ENCODE peak calls at places on chromosomes 11 and 22, in ten cellular contexts. One of them, this sample, is unnamed.

GRCh38 chr11:45913514-45913913 is 4.2 kb downstream of the PEX16 start:
- DNase-seq in lower leg skin: no peak
- DNase-seq in WERI-Rb-1: no peak
- DNase-seq in OCI-LY7: no peak
- DNase-seq in suprapubic skin: no peak
- DNase-seq in testis: no peak
- DNase-seq in stomach: no peak
- DNase-seq in nephron progenitor cell: no peak
- DNase-seq in activated CD8-positive, alpha-beta T cell treated with anti-CD3 and anti-CD28 coated beads for 36 hours: no peak
- DNase-seq in MM.1S: no peak
- DNase-seq in this sample: no peak

GRCh38 chr11:14309425-14310192 is 49.4 kb downstream of the RRAS2 start:
- DNase-seq in stomach: no peak
- DNase-seq in suprapubic skin: no peak
- DNase-seq in testis: no peak
- DNase-seq in OCI-LY7: no peak
- DNase-seq in MM.1S: no peak
- DNase-seq in nephron progenitor cell: no peak
- DNase-seq in activated CD8-positive, alpha-beta T cell treated with anti-CD3 and anti-CD28 coated beads for 36 hours: no peak
- DNase-seq in lower leg skin: no peak
- DNase-seq in WERI-Rb-1: no peak
- DNase-seq in this sample: no peak

GRCh38 chr11:62419560-62420342 is 918 bp downstream of the SCGB1A1 start:
- DNase-seq in WERI-Rb-1: no peak
- DNase-seq in testis: no peak
- DNase-seq in suprapubic skin: no peak
- DNase-seq in MM.1S: no peak
- DNase-seq in stomach: no peak
- DNase-seq in OCI-LY7: no peak
- DNase-seq in activated CD8-positive, alpha-beta T cell treated with anti-CD3 and anti-CD28 coated beads for 36 hours: no peak
- DNase-seq in lower leg skin: no peak
- DNase-seq in nephron progenitor cell: no peak
- DNase-seq in this sample: no peak

GRCh38 chr11:33448461-33449130 is 191.4 kb downstream of the HIPK3 start:
- DNase-seq in MM.1S: no peak
- DNase-seq in lower leg skin: no peak
- DNase-seq in testis: no peak
- DNase-seq in WERI-Rb-1: no peak
- DNase-seq in activated CD8-positive, alpha-beta T cell treated with anti-CD3 and anti-CD28 coated beads for 36 hours: no peak
- DNase-seq in suprapubic skin: no peak
- DNase-seq in OCI-LY7: no peak
- DNase-seq in stomach: no peak
- DNase-seq in nephron progenitor cell: no peak
- DNase-seq in this sample: no peak

GRCh38 chr22:28094831-28095230 is 175.8 kb upstream of the PITPNB start:
- DNase-seq in activated CD8-positive, alpha-beta T cell treated with anti-CD3 and anti-CD28 coated beads for 36 hours: no peak
- DNase-seq in OCI-LY7: no peak
- DNase-seq in suprapubic skin: no peak
- DNase-seq in lower leg skin: no peak
- DNase-seq in nephron progenitor cell: no peak
- DNase-seq in MM.1S: no peak
- DNase-seq in stomach: no peak
- DNase-seq in testis: no peak
- DNase-seq in WERI-Rb-1: no peak
- DNase-seq in this sample: no peak

GRCh38 chr11:123033895-123034294 is 28.0 kb downstream of the HSPA8 start:
- DNase-seq in stomach: no peak
- DNase-seq in nephron progenitor cell: no peak
- DNase-seq in suprapubic skin: no peak
- DNase-seq in lower leg skin: no peak
- DNase-seq in MM.1S: no peak
- DNase-seq in WERI-Rb-1: no peak
- DNase-seq in activated CD8-positive, alpha-beta T cell treated with anti-CD3 and anti-CD28 coated beads for 36 hours: no peak
- DNase-seq in OCI-LY7: no peak
- DNase-seq in testis: no peak
- DNase-seq in this sample: no peak

GRCh38 chr11:11849127-11849746 is 7.5 kb downstream of the USP47 start:
- DNase-seq in lower leg skin: peak; percentile 40
- DNase-seq in OCI-LY7: peak; percentile 74
- DNase-seq in MM.1S: peak; percentile 69
- DNase-seq in nephron progenitor cell: peak; percentile 30
- DNase-seq in WERI-Rb-1: peak; percentile 62
- DNase-seq in stomach: peak; percentile 63
- DNase-seq in activated CD8-positive, alpha-beta T cell treated with anti-CD3 and anti-CD28 coated beads for 36 hours: peak; percentile 78
- DNase-seq in testis: peak; percentile 57
- DNase-seq in suprapubic skin: no peak
- DNase-seq in this sample: no peak

GRCh38 chr11:119791701-119792151 is 62.7 kb upstream of the NECTIN1 start:
- DNase-seq in activated CD8-positive, alpha-beta T cell treated with anti-CD3 and anti-CD28 coated beads for 36 hours: no peak
- DNase-seq in nephron progenitor cell: no peak
- DNase-seq in MM.1S: no peak
- DNase-seq in OCI-LY7: no peak
- DNase-seq in lower leg skin: no peak
- DNase-seq in stomach: no peak
- DNase-seq in WERI-Rb-1: peak; percentile 50
- DNase-seq in testis: peak; percentile 43
- DNase-seq in suprapubic skin: peak; percentile 38
- DNase-seq in this sample: no peak

GRCh38 chr11:46895821-46896220 is 22.5 kb downstream of the LRP4 start:
- DNase-seq in lower leg skin: no peak
- DNase-seq in suprapubic skin: no peak
- DNase-seq in stomach: peak; percentile 89
- DNase-seq in OCI-LY7: no peak
- DNase-seq in WERI-Rb-1: no peak
- DNase-seq in MM.1S: no peak
- DNase-seq in activated CD8-positive, alpha-beta T cell treated with anti-CD3 and anti-CD28 coated beads for 36 hours: no peak
- DNase-seq in testis: peak; percentile 65
- DNase-seq in nephron progenitor cell: no peak
- DNase-seq in this sample: no peak

GRCh38 chr22:22125028-22125578 is 119.5 kb upstream of the VPREB1 start:
- DNase-seq in stomach: no peak
- DNase-seq in suprapubic skin: no peak
- DNase-seq in MM.1S: no peak
- DNase-seq in lower leg skin: no peak
- DNase-seq in testis: no peak
- DNase-seq in activated CD8-positive, alpha-beta T cell treated with anti-CD3 and anti-CD28 coated beads for 36 hours: no peak
- DNase-seq in nephron progenitor cell: no peak
- DNase-seq in WERI-Rb-1: no peak
- DNase-seq in OCI-LY7: no peak
- DNase-seq in this sample: no peak

DNA sequence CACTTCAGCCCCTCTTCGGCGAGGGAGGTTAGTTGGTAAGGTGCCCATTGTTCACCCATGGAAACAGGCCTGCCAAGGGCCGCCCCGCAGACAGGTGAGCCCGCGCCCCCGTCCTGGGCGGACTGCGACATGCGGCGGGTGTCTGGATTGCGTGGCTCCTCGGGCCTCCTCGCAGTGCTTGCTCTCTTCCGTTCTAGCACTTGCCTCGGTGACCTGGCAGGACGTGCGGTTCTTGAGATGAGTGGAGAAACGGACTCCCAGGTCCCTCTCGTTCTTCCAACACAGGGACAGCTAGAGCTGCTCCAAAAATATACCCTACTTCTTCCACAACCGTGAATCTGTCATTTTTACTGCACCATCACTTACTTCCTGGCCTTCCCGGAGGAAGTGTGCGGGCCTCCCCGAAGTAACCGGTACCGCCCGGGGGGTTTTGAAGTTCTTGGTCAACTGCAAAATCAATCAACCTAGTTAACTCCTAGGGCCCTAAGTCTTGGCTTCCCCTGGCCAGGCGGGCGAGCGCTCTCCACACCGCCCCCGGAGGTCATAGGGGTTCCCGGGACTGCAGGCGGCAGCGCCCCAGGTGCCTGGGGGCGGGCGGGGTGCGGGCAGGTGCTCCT is 745 bp upstream of the ZBTB44 start:
- DNase-seq in WERI-Rb-1: no peak
- DNase-seq in suprapubic skin: peak; percentile 67
- DNase-seq in lower leg skin: peak; percentile 26
- DNase-seq in testis: peak; percentile 38
- DNase-seq in activated CD8-positive, alpha-beta T cell treated with anti-CD3 and anti-CD28 coated beads for 36 hours: peak; percentile 67
- DNase-seq in OCI-LY7: peak; percentile 67
- DNase-seq in nephron progenitor cell: peak; percentile 16
- DNase-seq in MM.1S: peak; percentile 81
- DNase-seq in stomach: peak; percentile 48
- DNase-seq in this sample: no peak
- TF ChIP-seq CTCF in WERI-Rb-1: no peak
- TF ChIP-seq CTCF in suprapubic skin: no peak
- TF ChIP-seq CTCF in lower leg skin: no peak
- TF ChIP-seq CTCF in testis: no peak
- TF ChIP-seq CTCF in activated CD8-positive, alpha-beta T cell treated with anti-CD3 and anti-CD28 coated beads for 36 hours: peak; percentile 29
- TF ChIP-seq CTCF in OCI-LY7: peak; percentile 73
- TF ChIP-seq CTCF in nephron progenitor cell: no peak
- TF ChIP-seq CTCF in MM.1S: peak; percentile 66
- TF ChIP-seq CTCF in stomach: no peak
- TF ChIP-seq CTCF in this sample: no peak

DNA sequence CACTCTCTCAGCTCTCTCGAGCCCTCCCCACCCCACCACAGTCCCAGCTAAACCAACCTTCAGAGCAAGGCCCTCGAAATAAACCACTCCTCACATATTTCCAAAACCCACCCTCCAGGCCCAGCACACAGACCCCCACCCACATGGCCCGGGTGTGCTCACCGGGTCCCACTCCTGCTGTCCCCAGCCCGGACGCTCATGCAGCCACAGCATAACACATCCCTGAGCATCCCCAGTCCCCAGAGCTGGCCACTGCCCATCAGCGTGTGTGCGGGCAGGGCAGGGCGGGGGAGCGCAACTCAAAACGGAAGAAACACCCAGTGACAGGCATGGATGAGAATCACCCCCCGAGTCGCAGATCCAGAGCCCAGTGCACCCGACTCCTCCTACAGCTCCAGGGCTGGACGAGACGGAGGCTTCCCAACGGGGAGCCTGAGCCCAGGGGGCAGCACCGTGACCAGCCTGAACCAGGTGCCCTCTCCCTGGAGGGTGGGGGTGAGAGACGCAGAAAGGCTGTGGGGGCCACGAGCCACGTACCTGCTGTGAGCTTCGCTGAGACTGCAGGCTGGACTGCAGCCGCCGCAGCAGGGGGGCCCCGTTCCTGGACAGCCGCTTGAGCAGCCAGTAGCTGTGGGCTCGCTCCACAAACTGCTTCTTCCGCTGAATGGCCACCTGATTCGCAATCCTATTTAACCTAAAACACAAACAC is 23.9 kb downstream of the BRD1 start:
- DNase-seq in nephron progenitor cell: no peak
- DNase-seq in OCI-LY7: no peak
- DNase-seq in testis: no peak
- DNase-seq in WERI-Rb-1: no peak
- DNase-seq in lower leg skin: no peak
- DNase-seq in stomach: no peak
- DNase-seq in MM.1S: no peak
- DNase-seq in activated CD8-positive, alpha-beta T cell treated with anti-CD3 and anti-CD28 coated beads for 36 hours: no peak
- DNase-seq in suprapubic skin: no peak
- DNase-seq in this sample: no peak
- TF ChIP-seq CTCF in nephron progenitor cell: no peak
- TF ChIP-seq CTCF in OCI-LY7: no peak
- TF ChIP-seq CTCF in testis: no peak
- TF ChIP-seq CTCF in WERI-Rb-1: no peak
- TF ChIP-seq CTCF in lower leg skin: no peak
- TF ChIP-seq CTCF in stomach: no peak
- TF ChIP-seq CTCF in MM.1S: no peak
- TF ChIP-seq CTCF in activated CD8-positive, alpha-beta T cell treated with anti-CD3 and anti-CD28 coated beads for 36 hours: no peak
- TF ChIP-seq CTCF in suprapubic skin: no peak
- TF ChIP-seq CTCF in this sample: no peak

GRCh38 chr22:17159504-17159951 is 451 bp upstream of the HDHD5 start:
- DNase-seq in MM.1S: no peak
- DNase-seq in WERI-Rb-1: peak; percentile 52
- DNase-seq in testis: peak; percentile 71
- DNase-seq in suprapubic skin: peak; percentile 82
- DNase-seq in lower leg skin: peak; percentile 36
- DNase-seq in stomach: peak; percentile 62
- DNase-seq in activated CD8-positive, alpha-beta T cell treated with anti-CD3 and anti-CD28 coated beads for 36 hours: peak; percentile 87
- DNase-seq in OCI-LY7: no peak
- DNase-seq in nephron progenitor cell: no peak
- DNase-seq in this sample: peak; percentile 55

GRCh38 chr22:17167486-17167885 is 8.4 kb upstream of the HDHD5 start:
- DNase-seq in MM.1S: no peak
- DNase-seq in testis: peak; percentile 44
- DNase-seq in stomach: peak; percentile 70
- DNase-seq in nephron progenitor cell: no peak
- DNase-seq in activated CD8-positive, alpha-beta T cell treated with anti-CD3 and anti-CD28 coated beads for 36 hours: no peak
- DNase-seq in suprapubic skin: no peak
- DNase-seq in WERI-Rb-1: no peak
- DNase-seq in lower leg skin: no peak
- DNase-seq in OCI-LY7: no peak
- DNase-seq in this sample: no peak

GRCh38 chr22:17162731-17163130 is 3.7 kb upstream of the HDHD5 start:
- DNase-seq in stomach: no peak
- DNase-seq in nephron progenitor cell: no peak
- DNase-seq in OCI-LY7: no peak
- DNase-seq in suprapubic skin: no peak
- DNase-seq in MM.1S: no peak
- DNase-seq in WERI-Rb-1: no peak
- DNase-seq in activated CD8-positive, alpha-beta T cell treated with anti-CD3 and anti-CD28 coated beads for 36 hours: no peak
- DNase-seq in testis: no peak
- DNase-seq in lower leg skin: no peak
- DNase-seq in this sample: no peak

GRCh38 chr22:17161991-17162390 is 2.9 kb upstream of the HDHD5 start:
- DNase-seq in MM.1S: no peak
- DNase-seq in suprapubic skin: no peak
- DNase-seq in WERI-Rb-1: no peak
- DNase-seq in stomach: no peak
- DNase-seq in nephron progenitor cell: no peak
- DNase-seq in OCI-LY7: no peak
- DNase-seq in activated CD8-positive, alpha-beta T cell treated with anti-CD3 and anti-CD28 coated beads for 36 hours: no peak
- DNase-seq in lower leg skin: no peak
- DNase-seq in testis: no peak
- DNase-seq in this sample: no peak

GRCh38 chr22:17164392-17165024 is 5.4 kb upstream of the HDHD5 start:
- DNase-seq in stomach: no peak
- DNase-seq in OCI-LY7: no peak
- DNase-seq in WERI-Rb-1: no peak
- DNase-seq in activated CD8-positive, alpha-beta T cell treated with anti-CD3 and anti-CD28 coated beads for 36 hours: no peak
- DNase-seq in suprapubic skin: no peak
- DNase-seq in testis: no peak
- DNase-seq in lower leg skin: no peak
- DNase-seq in nephron progenitor cell: no peak
- DNase-seq in MM.1S: no peak
- DNase-seq in this sample: no peak
- TF ChIP-seq CTCF in stomach: no peak
- TF ChIP-seq CTCF in OCI-LY7: peak; percentile 46
- TF ChIP-seq CTCF in WERI-Rb-1: peak; percentile 37
- TF ChIP-seq CTCF in activated CD8-positive, alpha-beta T cell treated with anti-CD3 and anti-CD28 coated beads for 36 hours: no peak
- TF ChIP-seq CTCF in suprapubic skin: no peak
- TF ChIP-seq CTCF in testis: no peak
- TF ChIP-seq CTCF in lower leg skin: no peak
- TF ChIP-seq CTCF in nephron progenitor cell: peak; percentile 21
- TF ChIP-seq CTCF in MM.1S: peak; percentile 11
- TF ChIP-seq CTCF in this sample: peak; percentile 33

DNA sequence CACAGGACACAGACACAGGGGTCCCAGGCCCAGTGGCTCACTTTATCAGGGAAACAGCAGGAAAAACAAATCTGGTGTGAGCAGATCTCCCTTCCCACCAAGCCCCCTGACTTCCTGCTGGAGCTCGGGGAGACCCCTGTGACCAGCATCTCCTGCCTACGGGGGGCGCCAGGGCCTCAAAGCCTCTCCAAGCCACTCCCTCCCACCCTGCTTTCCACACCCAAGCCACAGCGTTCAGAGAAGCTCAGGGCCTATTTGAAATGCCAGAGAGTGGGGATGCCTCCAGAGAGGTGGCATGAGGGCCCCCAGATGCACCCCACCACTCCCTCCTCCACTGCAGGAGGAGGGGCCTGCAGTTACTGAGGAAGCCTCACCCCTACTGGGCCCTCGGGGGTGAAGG is 5.7 kb upstream of the CDKN1C start:
- DNase-seq in nephron progenitor cell: no peak
- DNase-seq in lower leg skin: no peak
- DNase-seq in MM.1S: no peak
- DNase-seq in activated CD8-positive, alpha-beta T cell treated with anti-CD3 and anti-CD28 coated beads for 36 hours: peak; percentile 68
- DNase-seq in suprapubic skin: no peak
- DNase-seq in stomach: no peak
- DNase-seq in testis: no peak
- DNase-seq in WERI-Rb-1: peak; percentile 72
- DNase-seq in OCI-LY7: no peak
- DNase-seq in this sample: no peak
- TF ChIP-seq CTCF in nephron progenitor cell: no peak
- TF ChIP-seq CTCF in lower leg skin: no peak
- TF ChIP-seq CTCF in MM.1S: no peak
- TF ChIP-seq CTCF in activated CD8-positive, alpha-beta T cell treated with anti-CD3 and anti-CD28 coated beads for 36 hours: no peak
- TF ChIP-seq CTCF in suprapubic skin: no peak
- TF ChIP-seq CTCF in stomach: no peak
- TF ChIP-seq CTCF in testis: no peak
- TF ChIP-seq CTCF in WERI-Rb-1: peak; percentile 53
- TF ChIP-seq CTCF in OCI-LY7: peak; percentile 41
- TF ChIP-seq CTCF in this sample: no peak

This sample was measured in mesothelial cell of epicardium.